ENCODE peak calls at places on chromosomes 16 and 17, in ten cellular contexts. J is dorsolateral prefrontal cortex, Y is NCI-H2171, L is HCEC 1CT, A is brain microvascular endothelial cell, C is stomach, E is iris pigment epithelial cell, Z is cardiac fibroblast, Q is memory B cell, O is endothelial cell. T is an unnamed sample.
A peak's percentile ranks its signal among the peaks of the same experiment; 100 is the strongest.

GRCh38 chr16:10871157-10871991 is 5.6 kb upstream of the CIITA start:
- DNase-seq in J (no peak), Y (peak; percentile 75), L (peak; percentile 95), A (peak; percentile 42), C (peak; percentile 98), E (peak; percentile 82), Z (peak; percentile 58), Q (no peak), O (no peak), T (peak; percentile 99)

GRCh38 chr17:15920758-15921239 is 24.1 kb upstream of the ADORA2B start:
- DNase-seq in J (no peak), Y (no peak), L (peak; percentile 97), A (peak; percentile 95), C (no peak), E (peak; percentile 95), Z (peak; percentile 99), Q (no peak), O (no peak), T (peak; percentile 95)

GRCh38 chr17:77285594-77286390 is 145.0 kb downstream of the SEC14L1 start:
- DNase-seq in J (no peak), Y (no peak), L (peak; percentile 91), A (peak; percentile 83), C (peak; percentile 85), E (peak; percentile 93), Z (peak; percentile 97), Q (no peak), O (no peak), T (no peak)

GRCh38 chr16:89442990-89443726 is 47.2 kb downstream of the ANKRD11 start:
- DNase-seq in J (no peak), Y (peak; percentile 50), L (peak; percentile 43), A (peak; percentile 53), C (peak; percentile 71), E (peak; percentile 82), Z (peak; percentile 68), Q (no peak), O (no peak), T (no peak)

GRCh38 chr16:66481943-66482390 is 54.9 kb downstream of the BEAN1 start:
- DNase-seq in J (no peak), Y (no peak), L (no peak), A (no peak), C (peak; percentile 19), E (no peak), Z (no peak), Q (no peak), O (no peak), T (no peak)

GRCh38 chr17:13541032-13541480 is 60.7 kb downstream of the HS3ST3A1 start:
- DNase-seq in J (no peak), Y (no peak), L (peak; percentile 95), A (peak; percentile 92), C (no peak), E (peak; percentile 96), Z (peak; percentile 95), Q (no peak), O (no peak), T (peak; percentile 91)

GRCh38 chr17:17769869-17770361 is 66.9 kb downstream of the SREBF1 start:
- DNase-seq in J (no peak), Y (no peak), L (no peak), A (no peak), C (no peak), E (no peak), Z (no peak), Q (no peak), O (no peak), T (no peak)

GRCh38 chr17:63332286-63332685 is 113.8 kb downstream of the CYB561 start:
- DNase-seq in J (no peak), Y (no peak), L (no peak), A (no peak), C (no peak), E (peak; percentile 35), Z (peak; percentile 48), Q (no peak), O (no peak), T (no peak)

GRCh38 chr16:87335968-87336849 is 19.0 kb upstream of the C16orf95 start:
- DNase-seq in J (no peak), Y (no peak), L (no peak), A (no peak), C (no peak), E (no peak), Z (no peak), Q (no peak), O (no peak), T (no peak)

GRCh38 chr16:74556375-74556922 is 50.5 kb downstream of the GLG1 start:
- DNase-seq in J (no peak), Y (no peak), L (no peak), A (no peak), C (no peak), E (peak; percentile 47), Z (no peak), Q (no peak), O (no peak), T (no peak)

GRCh38 chr17:66677201-66677981 is 157.5 kb upstream of the CACNG5 start:
- DNase-seq in J (no peak), Y (no peak), L (peak; percentile 94), A (peak; percentile 69), C (no peak), E (peak; percentile 95), Z (peak; percentile 81), Q (no peak), O (no peak), T (no peak)

GRCh38 chr17:80270836-80271235 is 10.2 kb downstream of the RNF213 start:
- DNase-seq in J (no peak), Y (no peak), L (no peak), A (peak; percentile 24), C (no peak), E (peak; percentile 34), Z (peak; percentile 51), Q (no peak), O (peak; percentile 63), T (no peak)

GRCh38 chr16:54286330-54287017 is at the start of gene IRX3:
- DNase-seq in J (no peak), Y (peak; percentile 87), L (no peak), A (peak; percentile 63), C (peak; percentile 88), E (peak; percentile 92), Z (peak; percentile 92), Q (no peak), O (peak; percentile 83), T (peak; percentile 93)

T was measured in foreskin melanocyte.